ENCODE peak calls at places on chromosome X, in eight cellular contexts. T, F, D, B, Y, U, N and M are unnamed samples.

GRCh38 chrX:17552251-17552650 is 177.3 kb downstream of the NHS start:
- DNase-seq in Y (peak; percentile 48), D (peak; percentile 55), U (no peak), B (peak; percentile 63), F (no peak), N (no peak), T (no peak), M (no peak)

GRCh38 chrX:136166221-136166855 is 19.0 kb downstream of the FHL1 start:
- DNase-seq in B (peak; percentile 70), F (no peak), T (no peak), U (no peak), D (peak; percentile 55), Y (peak; percentile 67), N (no peak), M (no peak)

GRCh38 chrX:49876750-49877149 is 2.5 kb upstream of the USP27X start:
- DNase-seq in T (no peak), Y (peak; percentile 34), F (peak; percentile 37), N (no peak), B (peak; percentile 47), U (peak; percentile 30), D (peak; percentile 23), M (no peak)

GRCh38 chrX:96861661-96862060 is 22.0 kb upstream of the RPA4 start:
- DNase-seq in N (no peak), D (no peak), F (no peak), B (no peak), T (no peak), U (no peak), Y (no peak), M (no peak)

GRCh38 chrX:133586443-133586842 is 171.2 kb upstream of the GPC4 start:
- DNase-seq in Y (no peak), F (no peak), T (no peak), B (no peak), N (no peak), U (no peak), D (no peak), M (no peak)

GRCh38 chrX:17032351-17032750 is 85.9 kb downstream of the REPS2 start:
- DNase-seq in N (no peak), D (no peak), Y (peak; percentile 88), F (no peak), U (peak; percentile 8), B (peak; percentile 54), T (no peak), M (peak; percentile 91)

GRCh38 chrX:77899081-77899828 is at the start of gene COX7B:
- DNase-seq in B (peak; percentile 97), U (peak; percentile 97), N (peak; percentile 71), D (peak; percentile 96), F (peak; percentile 91), Y (peak; percentile 97), T (peak; percentile 32), M (peak; percentile 92)

GRCh38 chrX:68196939-68197791 is 236.1 kb downstream of the OPHN1 start:
- DNase-seq in U (peak; percentile 71), Y (peak; percentile 56), B (peak; percentile 71), T (no peak), D (peak; percentile 57), N (no peak), F (peak; percentile 42), M (peak; percentile 45)

GRCh38 chrX:15465896-15466651 is 27.1 kb downstream of the PIR start:
- DNase-seq in Y (peak; percentile 52), D (peak; percentile 7), B (peak; percentile 48), F (no peak), U (no peak), N (no peak), T (no peak), M (no peak)

GRCh38 chrX:9647475-9647874 is 118.2 kb downstream of the GPR143 start:
- DNase-seq in Y (no peak), N (no peak), D (no peak), U (no peak), B (no peak), T (no peak), F (no peak), M (no peak)

GRCh38 chrX:55924574-55924973 is 207.0 kb downstream of the RRAGB start:
- DNase-seq in D (no peak), B (no peak), Y (no peak), T (no peak), N (no peak), F (no peak), U (no peak), M (no peak)

GRCh38 chrX:130299279-130300009 is 30.7 kb upstream of the ZNF280C start:
- DNase-seq in B (no peak), D (no peak), N (no peak), Y (no peak), U (no peak), T (peak; percentile 58), F (no peak), M (no peak)

GRCh38 chrX:72128881-72129280 is 2.8 kb downstream of the RTL5 start:
- DNase-seq in Y (no peak), B (peak; percentile 19), F (peak; percentile 29), D (no peak), T (no peak), N (no peak), U (peak; percentile 47), M (no peak)

GRCh38 chrX:65871671-65872311 is 168.1 kb downstream of the VSIG4 start:
- DNase-seq in F (no peak), D (no peak), Y (peak; percentile 1), B (no peak), N (no peak), U (peak; percentile 67), T (peak; percentile 47), M (no peak)

GRCh38 chrX:1751781-1752180 is 136.9 kb downstream of the ASMT start:
- DNase-seq in T (no peak), U (no peak), F (no peak), Y (no peak), D (no peak), N (no peak), B (no peak), M (no peak)

GRCh38 chrX:13077168-13077567 is 32.7 kb upstream of the FAM9C start:
- DNase-seq in D (peak; percentile 47), B (peak; percentile 13), U (no peak), N (no peak), F (no peak), Y (no peak), T (no peak), M (no peak)

GRCh38 chrX:42748067-42748850 is 29.7 kb downstream of the PPP1R2C start:
- DNase-seq in N (no peak), U (no peak), B (peak; percentile 16), D (peak; percentile 37), F (no peak), T (no peak), Y (peak; percentile 56), M (no peak)

GRCh38 chrX:19824603-19825002 is 62.8 kb downstream of the SH3KBP1 start:
- DNase-seq in D (peak; percentile 45), N (no peak), U (no peak), Y (no peak), F (no peak), B (peak; percentile 53), T (no peak), M (peak; percentile 61)

GRCh38 chrX:132958086-132958703 is at the start of gene HS6ST2:
- DNase-seq in F (no peak), D (no peak), U (no peak), Y (no peak), T (peak; percentile 48), N (no peak), B (no peak), M (no peak)

GRCh38 chrX:72477787-72478186 is 94.9 kb downstream of the HDAC8 start:
- DNase-seq in U (no peak), N (no peak), D (no peak), B (no peak), T (no peak), Y (peak; percentile 4), F (no peak), M (no peak)

GRCh38 chrX:104641176-104641575 is 75.2 kb downstream of the IL1RAPL2 start:
- DNase-seq in F (no peak), U (no peak), T (no peak), D (no peak), B (no peak), Y (no peak), N (no peak), M (no peak)

DNA sequence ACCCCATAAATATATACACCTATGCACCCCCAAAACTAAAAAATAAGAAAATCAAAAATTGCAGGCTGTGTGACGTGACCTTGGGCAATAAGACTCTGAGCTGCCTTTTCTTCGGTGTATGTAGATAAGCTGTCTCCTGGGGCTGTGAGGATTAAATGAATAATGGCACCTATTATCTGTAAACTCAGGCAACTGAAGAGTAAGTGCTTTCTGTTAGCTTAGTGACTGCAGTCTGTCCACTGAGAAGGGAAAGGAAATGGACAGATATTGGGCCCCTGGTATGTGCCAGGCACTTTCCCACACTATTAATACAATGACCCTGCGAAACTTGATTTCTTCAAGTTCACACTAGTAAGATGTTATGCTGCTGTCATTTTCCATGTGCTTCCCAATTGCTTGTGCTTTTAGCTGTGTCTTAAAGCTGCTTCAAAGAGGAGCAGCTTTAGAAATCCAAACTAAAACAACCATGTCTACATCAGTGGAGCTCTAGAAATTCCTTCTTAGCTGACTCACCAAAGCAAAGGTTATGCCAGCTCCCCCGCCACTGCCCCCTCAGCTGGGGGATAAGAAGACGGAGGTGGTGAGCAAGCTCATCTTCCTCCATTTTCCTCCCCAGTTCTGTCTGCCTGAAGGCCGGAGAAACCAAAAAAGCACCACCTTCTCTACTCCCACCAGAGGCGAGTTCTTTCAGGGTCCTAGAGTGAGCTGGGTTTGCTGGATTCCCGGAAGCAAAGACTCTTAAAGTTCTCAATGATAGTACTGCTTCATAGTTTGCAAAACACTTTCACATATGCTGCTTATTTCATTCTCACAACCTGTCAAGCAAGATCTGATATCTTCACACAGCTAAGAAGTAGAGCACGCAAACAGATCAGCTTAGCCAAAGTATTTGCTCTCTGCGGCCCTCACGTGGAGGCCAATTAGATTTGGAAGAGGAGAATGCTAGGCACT is 8.8 kb upstream of the DGAT2L6 start:
- DNase-seq in D (peak; percentile 77), F (no peak), U (peak; percentile 62), T (no peak), N (no peak), B (peak; percentile 62), Y (peak; percentile 72), M (peak; percentile 16)
- H3K4me3 ChIP-seq in D (no peak overlapping the region), F (no peak overlapping the region), U (no peak overlapping the region), T (no peak overlapping the region), N (no peak overlapping the region), B (peak overlapping the region; percentile 30), Y (no peak overlapping the region), M (peak overlapping the region; percentile 13)

GRCh38 chrX:120236676-120237460 is 13.7 kb upstream of the ZBTB33 start:
- DNase-seq in N (no peak), B (no peak), T (no peak), Y (no peak), U (no peak), F (no peak), D (no peak), M (no peak)
- H3K4me3 ChIP-seq in N (no peak overlapping the region), B (no peak overlapping the region), T (no peak overlapping the region), Y (no peak overlapping the region), U (no peak overlapping the region), F (no peak overlapping the region), D (no peak overlapping the region), M (no peak overlapping the region)

GRCh38 chrX:40615976-40616375 is 7.3 kb upstream of the MPC1L start:
- DNase-seq in B (no peak), Y (no peak), F (no peak), N (no peak), T (no peak), D (no peak), U (no peak), M (no peak)
- H3K4me3 ChIP-seq in B (no peak overlapping the region), Y (no peak overlapping the region), F (no peak overlapping the region), N (no peak overlapping the region), T (no peak overlapping the region), D (no peak overlapping the region), U (no peak overlapping the region), M (no peak overlapping the region)

DNA sequence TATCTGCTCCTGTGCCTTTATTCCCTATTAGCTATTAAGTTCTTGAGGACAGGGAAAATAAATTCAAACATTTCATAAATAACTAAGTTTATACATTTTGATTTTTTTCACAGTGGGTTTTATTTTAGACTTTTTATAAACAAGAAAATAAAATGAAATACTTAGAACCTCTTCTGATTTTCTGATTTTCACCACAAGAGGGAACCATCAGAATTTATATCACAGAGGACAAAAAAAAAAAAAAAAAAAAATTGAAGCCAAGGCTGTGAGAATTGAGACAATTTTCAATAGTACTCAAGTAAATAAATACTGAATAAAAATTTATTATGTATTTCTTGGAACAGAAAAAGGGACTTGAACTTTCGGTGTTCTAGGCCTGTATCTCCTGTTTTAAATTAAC is 288.1 kb downstream of the SH3BGRL start:
- DNase-seq in Y (no peak), T (no peak), F (no peak), U (no peak), D (no peak), N (no peak), B (peak; percentile 5), M (no peak)
- H3K4me3 ChIP-seq in Y (no peak overlapping the region), T (no peak overlapping the region), F (no peak overlapping the region), U (no peak overlapping the region), D (no peak overlapping the region), N (no peak overlapping the region), B (no peak overlapping the region), M (no peak overlapping the region)